ENCODE peak calls at places on chromosomes 6 and 20, in eight cellular contexts. One of them, this sample, is unnamed.
A peak's percentile ranks its signal among the peaks of the same experiment; 100 is the strongest.

GRCh38 chr20:62576815-62577214 is 65.5 kb upstream of the SLCO4A1 start:
- DNase-seq in tibial nerve: no peak
- DNase-seq in suprapubic skin: no peak
- DNase-seq in stomach: no peak
- DNase-seq in HepG2: no peak
- DNase-seq in K562: peak; percentile 68
- DNase-seq in GM12878: no peak
- DNase-seq in A549: no peak
- DNase-seq in this sample: no peak

GRCh38 chr20:9179193-9179802 is 110.4 kb downstream of the PLCB4 start:
- DNase-seq in tibial nerve: no peak
- DNase-seq in suprapubic skin: no peak
- DNase-seq in stomach: no peak
- DNase-seq in HepG2: no peak
- DNase-seq in K562: no peak
- DNase-seq in GM12878: no peak
- DNase-seq in A549: no peak
- DNase-seq in this sample: no peak

GRCh38 chr6:36546958-36547645 is at the start of gene STK38:
- DNase-seq in tibial nerve: peak; percentile 84
- DNase-seq in suprapubic skin: peak; percentile 96
- DNase-seq in stomach: peak; percentile 93
- DNase-seq in HepG2: peak; percentile 84
- DNase-seq in K562: peak; percentile 100
- DNase-seq in GM12878: peak; percentile 71
- DNase-seq in A549: peak; percentile 90
- DNase-seq in this sample: peak; percentile 93

GRCh38 chr6:56693246-56693607 is 50.5 kb upstream of the DST start:
- DNase-seq in tibial nerve: peak; percentile 77
- DNase-seq in suprapubic skin: peak; percentile 92
- DNase-seq in stomach: peak; percentile 74
- DNase-seq in HepG2: peak; percentile 75
- DNase-seq in K562: no peak
- DNase-seq in GM12878: no peak
- DNase-seq in A549: no peak
- DNase-seq in this sample: peak; percentile 67

GRCh38 chr6:28142446-28142845 is 763 bp downstream of the ZKSCAN8 start:
- DNase-seq in tibial nerve: no peak
- DNase-seq in suprapubic skin: no peak
- DNase-seq in stomach: no peak
- DNase-seq in HepG2: no peak
- DNase-seq in K562: no peak
- DNase-seq in GM12878: no peak
- DNase-seq in A549: no peak
- DNase-seq in this sample: no peak

GRCh38 chr20:35318502-35319157 is 26.4 kb upstream of the FAM83C start:
- DNase-seq in tibial nerve: no peak
- DNase-seq in suprapubic skin: no peak
- DNase-seq in stomach: peak; percentile 61
- DNase-seq in HepG2: peak; percentile 71
- DNase-seq in K562: no peak
- DNase-seq in GM12878: no peak
- DNase-seq in A549: peak; percentile 64
- DNase-seq in this sample: no peak

GRCh38 chr20:2688041-2688591 is 4.5 kb upstream of the EBF4 start:
- DNase-seq in tibial nerve: no peak
- DNase-seq in suprapubic skin: peak; percentile 77
- DNase-seq in stomach: peak; percentile 66
- DNase-seq in HepG2: no peak
- DNase-seq in K562: peak; percentile 60
- DNase-seq in GM12878: no peak
- DNase-seq in A549: no peak
- DNase-seq in this sample: peak; percentile 61

GRCh38 chr20:61878478-61879302 is 187.0 kb downstream of the TAF4 start:
- DNase-seq in tibial nerve: no peak
- DNase-seq in suprapubic skin: no peak
- DNase-seq in stomach: no peak
- DNase-seq in HepG2: no peak
- DNase-seq in K562: no peak
- DNase-seq in GM12878: no peak
- DNase-seq in A549: no peak
- DNase-seq in this sample: no peak

DNA sequence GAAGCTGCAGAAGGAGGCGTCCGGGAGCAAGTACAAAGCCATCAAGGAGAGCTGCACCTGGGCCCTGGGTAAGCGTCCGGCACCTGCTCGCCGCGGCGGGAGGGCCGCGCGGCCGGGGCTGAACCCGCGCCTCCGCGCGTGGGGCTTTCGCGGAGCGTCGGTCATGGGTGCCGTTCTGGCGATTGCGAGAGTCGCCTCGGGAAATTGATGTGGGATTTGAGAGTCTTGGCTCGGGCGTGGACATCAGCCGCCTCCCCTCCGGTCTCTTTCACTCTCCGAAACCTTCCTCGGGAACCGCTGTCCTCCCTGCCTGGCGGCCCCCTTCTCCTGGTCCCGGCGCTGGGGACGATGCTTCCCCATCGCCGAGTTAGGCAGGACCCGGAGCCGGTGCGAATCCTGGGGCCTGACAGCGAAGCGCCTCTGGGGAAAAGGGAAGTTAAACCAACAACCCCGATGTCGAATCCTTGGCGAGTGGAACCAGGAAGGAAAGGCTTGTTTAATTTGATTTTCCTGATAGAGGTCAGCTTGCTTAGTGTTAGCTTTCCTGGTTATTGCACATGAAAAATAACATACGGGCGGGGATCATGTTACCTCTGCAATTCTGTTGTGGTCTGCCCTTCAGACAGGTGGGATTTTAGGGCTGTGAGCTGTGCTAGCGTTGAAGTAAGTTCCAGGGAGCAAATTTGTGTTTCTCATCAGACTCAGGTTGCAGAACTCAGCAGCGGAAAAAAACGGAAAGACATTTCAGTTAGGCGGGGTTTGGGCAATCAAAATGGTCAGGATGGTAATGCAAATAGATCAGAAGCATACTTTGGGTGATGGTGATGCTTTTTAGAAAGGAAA is 586 bp downstream of the ARFGEF3 start:
- DNase-seq in tibial nerve: peak; percentile 14
- DNase-seq in suprapubic skin: no peak
- DNase-seq in stomach: peak; percentile 57
- DNase-seq in HepG2: no peak
- DNase-seq in K562: no peak
- DNase-seq in GM12878: no peak
- DNase-seq in A549: peak; percentile 10
- DNase-seq in this sample: no peak
- TF ChIP-seq EP300 in tibial nerve: no peak
- TF ChIP-seq EP300 in suprapubic skin: no peak
- TF ChIP-seq EP300 in stomach: no peak
- TF ChIP-seq EP300 in HepG2: no peak
- TF ChIP-seq EP300 in K562: no peak
- TF ChIP-seq EP300 in GM12878: no peak
- TF ChIP-seq EP300 in A549: no peak
- TF ChIP-seq EP300 in this sample: no peak

GRCh38 chr6:148507774-148508173 is 165.1 kb downstream of the SASH1 start:
- DNase-seq in tibial nerve: no peak
- DNase-seq in suprapubic skin: no peak
- DNase-seq in stomach: no peak
- DNase-seq in HepG2: no peak
- DNase-seq in K562: no peak
- DNase-seq in GM12878: no peak
- DNase-seq in A549: no peak
- DNase-seq in this sample: no peak

GRCh38 chr6:148509152-148509571 is 166.5 kb downstream of the SASH1 start:
- DNase-seq in tibial nerve: no peak
- DNase-seq in suprapubic skin: no peak
- DNase-seq in stomach: no peak
- DNase-seq in HepG2: no peak
- DNase-seq in K562: no peak
- DNase-seq in GM12878: no peak
- DNase-seq in A549: no peak
- DNase-seq in this sample: no peak

GRCh38 chr6:148513145-148514071 is 170.8 kb downstream of the SASH1 start:
- DNase-seq in tibial nerve: no peak
- DNase-seq in suprapubic skin: no peak
- DNase-seq in stomach: no peak
- DNase-seq in HepG2: no peak
- DNase-seq in K562: no peak
- DNase-seq in GM12878: no peak
- DNase-seq in A549: no peak
- DNase-seq in this sample: no peak

GRCh38 chr6:148508401-148509151 is 165.9 kb downstream of the SASH1 start:
- DNase-seq in tibial nerve: no peak
- DNase-seq in suprapubic skin: no peak
- DNase-seq in stomach: no peak
- DNase-seq in HepG2: no peak
- DNase-seq in K562: no peak
- DNase-seq in GM12878: no peak
- DNase-seq in A549: no peak
- DNase-seq in this sample: no peak

DNA sequence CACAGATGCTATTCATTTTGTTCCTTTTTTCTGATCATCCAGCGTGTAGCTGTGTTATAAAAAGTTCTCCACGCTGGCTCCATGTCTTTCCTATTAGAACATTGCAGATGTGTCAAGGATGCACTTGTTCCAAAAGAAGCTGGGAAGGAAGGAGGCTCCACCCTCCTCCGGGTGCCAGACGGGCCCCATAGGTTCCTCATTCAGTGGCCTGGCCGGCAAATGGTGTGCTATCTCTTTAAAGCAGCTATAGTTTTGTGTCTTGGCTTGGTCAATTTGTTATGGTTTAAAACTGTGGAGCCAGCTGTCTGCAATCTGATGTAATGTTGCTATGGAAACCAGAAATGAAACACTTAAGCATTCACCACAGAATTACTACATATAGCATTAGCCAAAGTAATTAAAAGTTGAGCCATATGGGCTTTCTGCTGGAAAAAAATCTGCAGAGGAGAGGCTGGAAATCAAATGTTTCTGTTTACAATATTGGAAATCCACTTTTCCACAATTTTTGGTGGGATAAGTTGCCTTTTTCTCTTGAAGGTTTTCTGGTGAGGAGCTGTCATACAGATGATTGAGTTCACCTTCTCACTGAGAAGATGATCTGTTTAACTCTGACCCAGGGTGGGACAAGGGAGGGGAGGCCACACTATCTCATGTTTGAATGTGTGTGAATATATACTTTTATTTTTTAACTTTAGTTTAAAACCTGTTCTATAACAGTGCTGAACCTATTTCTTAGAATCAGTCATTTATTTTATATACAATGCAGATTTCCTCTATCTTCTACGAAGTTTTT is 167.3 kb downstream of the SASH1 start:
- DNase-seq in tibial nerve: peak; percentile 54
- DNase-seq in suprapubic skin: peak; percentile 88
- DNase-seq in stomach: no peak
- DNase-seq in HepG2: no peak
- DNase-seq in K562: no peak
- DNase-seq in GM12878: no peak
- DNase-seq in A549: no peak
- DNase-seq in this sample: no peak
- TF ChIP-seq POLR2A in tibial nerve: peak; percentile 49
- TF ChIP-seq POLR2A in suprapubic skin: no peak
- TF ChIP-seq POLR2A in stomach: no peak
- TF ChIP-seq POLR2A in HepG2: no peak
- TF ChIP-seq POLR2A in K562: no peak
- TF ChIP-seq POLR2A in GM12878: no peak
- TF ChIP-seq POLR2A in A549: no peak
- TF ChIP-seq POLR2A in this sample: no peak

GRCh38 chr6:39341942-39342341 is 19.4 kb upstream of the KCNK16 start:
- DNase-seq in tibial nerve: no peak
- DNase-seq in suprapubic skin: no peak
- DNase-seq in stomach: no peak
- DNase-seq in HepG2: no peak
- DNase-seq in K562: no peak
- DNase-seq in GM12878: no peak
- DNase-seq in A549: no peak
- DNase-seq in this sample: no peak

GRCh38 chr6:39341352-39341751 is 18.9 kb upstream of the KCNK16 start:
- DNase-seq in tibial nerve: no peak
- DNase-seq in suprapubic skin: no peak
- DNase-seq in stomach: no peak
- DNase-seq in HepG2: no peak
- DNase-seq in K562: no peak
- DNase-seq in GM12878: no peak
- DNase-seq in A549: no peak
- DNase-seq in this sample: no peak

GRCh38 chr6:39338406-39338805 is 15.9 kb upstream of the KCNK16 start:
- DNase-seq in tibial nerve: no peak
- DNase-seq in suprapubic skin: no peak
- DNase-seq in stomach: no peak
- DNase-seq in HepG2: no peak
- DNase-seq in K562: no peak
- DNase-seq in GM12878: no peak
- DNase-seq in A549: no peak
- DNase-seq in this sample: no peak

GRCh38 chr6:39339111-39339510 is 16.6 kb upstream of the KCNK16 start:
- DNase-seq in tibial nerve: no peak
- DNase-seq in suprapubic skin: no peak
- DNase-seq in stomach: no peak
- DNase-seq in HepG2: no peak
- DNase-seq in K562: no peak
- DNase-seq in GM12878: no peak
- DNase-seq in A549: no peak
- DNase-seq in this sample: no peak

DNA sequence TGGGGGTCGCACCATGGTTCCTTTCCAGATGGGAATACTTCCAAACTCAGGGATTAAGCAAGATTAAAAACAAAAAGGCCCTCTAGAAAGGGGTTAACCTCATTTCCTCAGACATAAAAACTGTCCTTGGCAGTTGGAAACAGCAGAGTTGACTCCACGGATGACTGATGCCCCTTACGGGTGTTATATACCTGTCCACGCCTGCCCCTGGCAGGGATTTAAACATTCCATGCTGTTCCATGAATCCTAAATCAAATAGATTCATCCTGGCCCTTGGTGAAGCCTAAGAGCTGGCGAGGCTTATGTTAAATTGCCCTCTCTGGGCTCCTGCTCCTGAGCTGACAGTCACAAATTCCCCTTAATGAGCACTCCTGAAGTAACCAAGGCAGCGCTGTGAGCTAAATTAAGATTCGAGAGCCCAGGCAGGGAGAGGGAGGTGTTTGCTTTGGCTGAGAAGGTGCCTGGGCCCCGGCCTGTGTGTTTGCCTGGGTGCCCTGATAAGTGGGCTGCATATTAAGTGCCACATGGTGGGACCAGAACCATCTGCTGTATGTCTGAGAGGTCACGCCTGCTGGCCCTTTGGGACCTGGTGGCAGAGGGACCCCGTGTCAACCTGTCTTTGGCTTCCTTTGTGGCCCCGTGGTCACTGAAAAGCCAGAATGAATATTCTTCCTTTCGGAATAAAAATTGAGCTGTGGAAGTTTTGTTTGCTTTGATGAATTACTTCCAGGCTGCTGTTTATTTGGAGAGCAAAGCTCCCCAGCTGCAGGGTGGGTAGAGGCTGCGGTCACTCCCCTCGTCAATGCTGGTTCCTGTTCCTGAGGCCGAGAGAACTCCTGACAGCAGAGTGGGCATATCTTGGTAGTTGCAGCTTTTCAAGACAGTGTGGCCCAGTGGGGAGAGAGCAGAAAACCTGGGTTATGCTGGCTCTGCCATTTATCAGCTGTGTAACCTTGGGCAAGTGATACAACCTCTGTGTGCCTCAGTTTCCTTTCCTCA is 17.4 kb upstream of the KCNK16 start:
- DNase-seq in tibial nerve: no peak
- DNase-seq in suprapubic skin: no peak
- DNase-seq in stomach: peak; percentile 48
- DNase-seq in HepG2: no peak
- DNase-seq in K562: no peak
- DNase-seq in GM12878: no peak
- DNase-seq in A549: no peak
- DNase-seq in this sample: no peak
- H3K4me1 ChIP-seq in tibial nerve: no peaks in the 10 kb centered on the region
- H3K4me1 ChIP-seq in suprapubic skin: peaks cover 13% of the 10 kb centered on the region
- H3K4me1 ChIP-seq in stomach: peaks cover 52% of the 10 kb centered on the region
- H3K4me1 ChIP-seq in HepG2: no peaks in the 10 kb centered on the region
- H3K4me1 ChIP-seq in K562: no peaks in the 10 kb centered on the region
- H3K4me1 ChIP-seq in GM12878: peaks cover 13% of the 10 kb centered on the region
- H3K4me1 ChIP-seq in A549: no peaks in the 10 kb centered on the region
- H3K4me1 ChIP-seq in this sample: peaks cover 19% of the 10 kb centered on the region

GRCh38 chr20:38210741-38211140 is 45.7 kb upstream of the TGM2 start:
- DNase-seq in tibial nerve: no peak
- DNase-seq in suprapubic skin: no peak
- DNase-seq in stomach: no peak
- DNase-seq in HepG2: no peak
- DNase-seq in K562: peak; percentile 54
- DNase-seq in GM12878: no peak
- DNase-seq in A549: no peak
- DNase-seq in this sample: no peak
- TF ChIP-seq EP300 in tibial nerve: no peak
- TF ChIP-seq EP300 in suprapubic skin: no peak
- TF ChIP-seq EP300 in stomach: no peak
- TF ChIP-seq EP300 in HepG2: no peak
- TF ChIP-seq EP300 in K562: no peak
- TF ChIP-seq EP300 in GM12878: no peak
- TF ChIP-seq EP300 in A549: no peak
- TF ChIP-seq EP300 in this sample: no peak